ENCODE peak calls at places on chromosomes 12 and 14, in five cellular contexts. One of them, this sample, is unnamed.

GRCh38 chr12:120376890-120377572 is 8.1 kb upstream of the MSI1 start:
- DNase-seq in heart right ventricle: no peak
- DNase-seq in CD4-positive, alpha-beta T cell: no peak
- DNase-seq in foreskin keratinocyte: no peak
- DNase-seq in left ventricle myocardium inferior: no peak
- DNase-seq in this sample: no peak

GRCh38 chr14:68295316-68295816 is 475.8 kb downstream of the RAD51B start:
- DNase-seq in foreskin keratinocyte: no peak
- DNase-seq in CD4-positive, alpha-beta T cell: no peak
- DNase-seq in heart right ventricle: peak; percentile 49
- DNase-seq in left ventricle myocardium inferior: peak; percentile 27
- DNase-seq in this sample: no peak

GRCh38 chr12:88931598-88931997 is 351.3 kb upstream of the KITLG start:
- DNase-seq in left ventricle myocardium inferior: no peak
- DNase-seq in heart right ventricle: no peak
- DNase-seq in foreskin keratinocyte: no peak
- DNase-seq in CD4-positive, alpha-beta T cell: no peak
- DNase-seq in this sample: no peak

GRCh38 chr12:104890463-104891096 is 67.5 kb downstream of the SLC41A2 start:
- DNase-seq in left ventricle myocardium inferior: no peak
- DNase-seq in CD4-positive, alpha-beta T cell: no peak
- DNase-seq in foreskin keratinocyte: peak; percentile 8
- DNase-seq in heart right ventricle: no peak
- DNase-seq in this sample: no peak

GRCh38 chr14:103103461-103104388 is 9.2 kb downstream of the EXOC3L4 start:
- DNase-seq in foreskin keratinocyte: peak; percentile 37
- DNase-seq in heart right ventricle: no peak
- DNase-seq in left ventricle myocardium inferior: peak; percentile 64
- DNase-seq in CD4-positive, alpha-beta T cell: no peak
- DNase-seq in this sample: no peak

GRCh38 chr12:12689672-12690287 is 6.2 kb downstream of the GPR19 start:
- DNase-seq in foreskin keratinocyte: no peak
- DNase-seq in CD4-positive, alpha-beta T cell: no peak
- DNase-seq in left ventricle myocardium inferior: no peak
- DNase-seq in heart right ventricle: no peak
- DNase-seq in this sample: no peak

GRCh38 chr12:67559751-67560150 is 88.8 kb upstream of the DYRK2 start:
- DNase-seq in foreskin keratinocyte: no peak
- DNase-seq in CD4-positive, alpha-beta T cell: no peak
- DNase-seq in left ventricle myocardium inferior: no peak
- DNase-seq in heart right ventricle: no peak
- DNase-seq in this sample: no peak

GRCh38 chr12:63445266-63445665 is 223.0 kb downstream of the DPY19L2 start:
- DNase-seq in heart right ventricle: no peak
- DNase-seq in CD4-positive, alpha-beta T cell: no peak
- DNase-seq in foreskin keratinocyte: no peak
- DNase-seq in left ventricle myocardium inferior: no peak
- DNase-seq in this sample: no peak

GRCh38 chr14:55170526-55170925 is 20.9 kb downstream of the DLGAP5 start:
- DNase-seq in CD4-positive, alpha-beta T cell: no peak
- DNase-seq in foreskin keratinocyte: no peak
- DNase-seq in left ventricle myocardium inferior: no peak
- DNase-seq in heart right ventricle: no peak
- DNase-seq in this sample: no peak

GRCh38 chr12:113860059-113860820 is 105.9 kb downstream of the RBM19 start:
- DNase-seq in foreskin keratinocyte: no peak
- DNase-seq in CD4-positive, alpha-beta T cell: no peak
- DNase-seq in heart right ventricle: no peak
- DNase-seq in left ventricle myocardium inferior: no peak
- DNase-seq in this sample: no peak

GRCh38 chr12:8648598-8649205 is 13.9 kb downstream of the MFAP5 start:
- DNase-seq in heart right ventricle: no peak
- DNase-seq in left ventricle myocardium inferior: no peak
- DNase-seq in foreskin keratinocyte: no peak
- DNase-seq in CD4-positive, alpha-beta T cell: peak; percentile 9
- DNase-seq in this sample: no peak

GRCh38 chr14:52068741-52069616 is at the start of gene NID2:
- DNase-seq in CD4-positive, alpha-beta T cell: peak; percentile 12
- DNase-seq in heart right ventricle: peak; percentile 90
- DNase-seq in foreskin keratinocyte: peak; percentile 69
- DNase-seq in left ventricle myocardium inferior: peak; percentile 91
- DNase-seq in this sample: peak; percentile 93

GRCh38 chr12:10235761-10236631 is 23.3 kb downstream of the GABARAPL1 start:
- DNase-seq in heart right ventricle: no peak
- DNase-seq in CD4-positive, alpha-beta T cell: peak; percentile 24
- DNase-seq in left ventricle myocardium inferior: no peak
- DNase-seq in foreskin keratinocyte: peak; percentile 30
- DNase-seq in this sample: no peak

GRCh38 chr12:71626768-71627167 is 36.9 kb downstream of the ZFC3H1 start:
- DNase-seq in heart right ventricle: no peak
- DNase-seq in foreskin keratinocyte: peak; percentile 28
- DNase-seq in CD4-positive, alpha-beta T cell: no peak
- DNase-seq in left ventricle myocardium inferior: no peak
- DNase-seq in this sample: no peak

GRCh38 chr14:100474176-100474575 is 113.0 kb downstream of the BEGAIN start:
- DNase-seq in left ventricle myocardium inferior: no peak
- DNase-seq in foreskin keratinocyte: no peak
- DNase-seq in CD4-positive, alpha-beta T cell: no peak
- DNase-seq in heart right ventricle: no peak
- DNase-seq in this sample: no peak

GRCh38 chr12:14239350-14239934 is 126.0 kb upstream of the ATF7IP start:
- DNase-seq in CD4-positive, alpha-beta T cell: no peak
- DNase-seq in foreskin keratinocyte: peak; percentile 50
- DNase-seq in left ventricle myocardium inferior: no peak
- DNase-seq in heart right ventricle: peak; percentile 14
- DNase-seq in this sample: no peak

GRCh38 chr12:2299207-2299606 is 246.4 kb downstream of the CACNA1C start:
- DNase-seq in left ventricle myocardium inferior: no peak
- DNase-seq in CD4-positive, alpha-beta T cell: no peak
- DNase-seq in heart right ventricle: no peak
- DNase-seq in foreskin keratinocyte: no peak
- DNase-seq in this sample: no peak

GRCh38 chr14:62289471-62289870 is 527.3 kb downstream of the SNAPC1 start:
- DNase-seq in left ventricle myocardium inferior: no peak
- DNase-seq in CD4-positive, alpha-beta T cell: no peak
- DNase-seq in heart right ventricle: no peak
- DNase-seq in foreskin keratinocyte: peak; percentile 36
- DNase-seq in this sample: no peak

GRCh38 chr14:106511411-106512198 is 985.2 kb downstream of the TMEM121 start:
- DNase-seq in left ventricle myocardium inferior: no peak
- DNase-seq in heart right ventricle: no peak
- DNase-seq in CD4-positive, alpha-beta T cell: no peak
- DNase-seq in foreskin keratinocyte: no peak
- DNase-seq in this sample: no peak

GRCh38 chr14:52355016-52355430 is 40.9 kb downstream of the PTGER2 start:
- DNase-seq in left ventricle myocardium inferior: no peak
- DNase-seq in foreskin keratinocyte: peak; percentile 85
- DNase-seq in heart right ventricle: no peak
- DNase-seq in CD4-positive, alpha-beta T cell: no peak
- DNase-seq in this sample: peak; percentile 72

GRCh38 chr12:8018666-8019581 is 13.6 kb upstream of the FOXJ2 start:
- DNase-seq in heart right ventricle: no peak
- DNase-seq in foreskin keratinocyte: no peak
- DNase-seq in CD4-positive, alpha-beta T cell: no peak
- DNase-seq in left ventricle myocardium inferior: no peak
- DNase-seq in this sample: no peak

GRCh38 chr12:49767333-49767732 is 26.0 kb downstream of the TMBIM6 start:
- DNase-seq in CD4-positive, alpha-beta T cell: no peak
- DNase-seq in heart right ventricle: no peak
- DNase-seq in foreskin keratinocyte: no peak
- DNase-seq in left ventricle myocardium inferior: no peak
- DNase-seq in this sample: no peak

GRCh38 chr12:28350502-28350901 is 160.2 kb downstream of the CCDC91 start:
- DNase-seq in CD4-positive, alpha-beta T cell: no peak
- DNase-seq in foreskin keratinocyte: no peak
- DNase-seq in left ventricle myocardium inferior: no peak
- DNase-seq in heart right ventricle: no peak
- DNase-seq in this sample: no peak

GRCh38 chr14:76655331-76655730 is 105.9 kb upstream of the VASH1 start:
- DNase-seq in CD4-positive, alpha-beta T cell: no peak
- DNase-seq in heart right ventricle: no peak
- DNase-seq in foreskin keratinocyte: no peak
- DNase-seq in left ventricle myocardium inferior: no peak
- DNase-seq in this sample: no peak

GRCh38 chr12:88723219-88723618 is 142.9 kb upstream of the KITLG start:
- DNase-seq in heart right ventricle: no peak
- DNase-seq in foreskin keratinocyte: peak; percentile 75
- DNase-seq in left ventricle myocardium inferior: no peak
- DNase-seq in CD4-positive, alpha-beta T cell: no peak
- DNase-seq in this sample: no peak

GRCh38 chr12:69239922-69240624 is 704 bp downstream of the CPSF6 start:
- DNase-seq in heart right ventricle: peak; percentile 30
- DNase-seq in foreskin keratinocyte: peak; percentile 32
- DNase-seq in left ventricle myocardium inferior: peak; percentile 43
- DNase-seq in CD4-positive, alpha-beta T cell: peak; percentile 39
- DNase-seq in this sample: no peak

GRCh38 chr14:65709576-65709975 is 297.0 kb downstream of the FUT8 start:
- DNase-seq in CD4-positive, alpha-beta T cell: no peak
- DNase-seq in foreskin keratinocyte: no peak
- DNase-seq in left ventricle myocardium inferior: no peak
- DNase-seq in heart right ventricle: no peak
- DNase-seq in this sample: no peak

GRCh38 chr12:12585115-12585862 is 22.6 kb upstream of the DUSP16 start:
- DNase-seq in left ventricle myocardium inferior: no peak
- DNase-seq in heart right ventricle: no peak
- DNase-seq in CD4-positive, alpha-beta T cell: no peak
- DNase-seq in foreskin keratinocyte: peak; percentile 26
- DNase-seq in this sample: no peak

GRCh38 chr14:92448786-92449185 is 64.8 kb upstream of the RIN3 start:
- DNase-seq in heart right ventricle: no peak
- DNase-seq in left ventricle myocardium inferior: no peak
- DNase-seq in foreskin keratinocyte: no peak
- DNase-seq in CD4-positive, alpha-beta T cell: no peak
- DNase-seq in this sample: no peak

GRCh38 chr12:93387780-93388179 is 10.1 kb downstream of the NUDT4 start:
- DNase-seq in CD4-positive, alpha-beta T cell: no peak
- DNase-seq in foreskin keratinocyte: peak; percentile 71
- DNase-seq in heart right ventricle: no peak
- DNase-seq in left ventricle myocardium inferior: no peak
- DNase-seq in this sample: no peak

GRCh38 chr14:96254696-96255095 is 1.3 kb upstream of the BDKRB1 start:
- DNase-seq in left ventricle myocardium inferior: no peak
- DNase-seq in CD4-positive, alpha-beta T cell: no peak
- DNase-seq in heart right ventricle: no peak
- DNase-seq in foreskin keratinocyte: no peak
- DNase-seq in this sample: no peak

GRCh38 chr14:105030836-105031396 is 10.0 kb upstream of the CDCA4 start:
- DNase-seq in heart right ventricle: no peak
- DNase-seq in foreskin keratinocyte: no peak
- DNase-seq in left ventricle myocardium inferior: no peak
- DNase-seq in CD4-positive, alpha-beta T cell: no peak
- DNase-seq in this sample: no peak

GRCh38 chr14:66231823-66232222 is 254.3 kb upstream of the CCDC196 start:
- DNase-seq in foreskin keratinocyte: no peak
- DNase-seq in CD4-positive, alpha-beta T cell: no peak
- DNase-seq in heart right ventricle: no peak
- DNase-seq in left ventricle myocardium inferior: no peak
- DNase-seq in this sample: no peak

DNA sequence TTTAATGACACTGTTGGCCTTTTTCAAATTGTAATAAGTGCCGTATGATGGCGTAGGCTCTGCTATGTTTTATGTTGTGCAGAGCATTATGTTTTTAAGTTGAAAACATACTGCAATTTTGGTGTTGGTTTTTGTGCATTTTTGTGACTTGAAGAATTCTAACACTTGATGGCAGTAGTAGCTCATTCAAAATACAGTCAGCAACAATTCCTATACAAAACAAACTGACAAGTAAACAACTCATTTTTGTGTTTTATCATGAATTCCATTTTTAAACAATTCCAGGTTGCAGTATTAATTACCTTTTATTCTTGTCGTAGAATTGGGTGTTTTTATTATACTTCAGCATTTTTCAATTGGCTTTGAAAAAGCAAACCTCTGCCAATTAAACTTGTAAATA is 4.0 kb upstream of the CCER1 start:
- DNase-seq in heart right ventricle: no peak
- DNase-seq in left ventricle myocardium inferior: no peak
- DNase-seq in CD4-positive, alpha-beta T cell: no peak
- DNase-seq in foreskin keratinocyte: no peak
- DNase-seq in this sample: no peak
- TF ChIP-seq CTCF in heart right ventricle: no peak
- TF ChIP-seq CTCF in left ventricle myocardium inferior: no peak
- TF ChIP-seq CTCF in CD4-positive, alpha-beta T cell: no peak
- TF ChIP-seq CTCF in foreskin keratinocyte: peak; percentile 49
- TF ChIP-seq CTCF in this sample: peak; percentile 37

DNA sequence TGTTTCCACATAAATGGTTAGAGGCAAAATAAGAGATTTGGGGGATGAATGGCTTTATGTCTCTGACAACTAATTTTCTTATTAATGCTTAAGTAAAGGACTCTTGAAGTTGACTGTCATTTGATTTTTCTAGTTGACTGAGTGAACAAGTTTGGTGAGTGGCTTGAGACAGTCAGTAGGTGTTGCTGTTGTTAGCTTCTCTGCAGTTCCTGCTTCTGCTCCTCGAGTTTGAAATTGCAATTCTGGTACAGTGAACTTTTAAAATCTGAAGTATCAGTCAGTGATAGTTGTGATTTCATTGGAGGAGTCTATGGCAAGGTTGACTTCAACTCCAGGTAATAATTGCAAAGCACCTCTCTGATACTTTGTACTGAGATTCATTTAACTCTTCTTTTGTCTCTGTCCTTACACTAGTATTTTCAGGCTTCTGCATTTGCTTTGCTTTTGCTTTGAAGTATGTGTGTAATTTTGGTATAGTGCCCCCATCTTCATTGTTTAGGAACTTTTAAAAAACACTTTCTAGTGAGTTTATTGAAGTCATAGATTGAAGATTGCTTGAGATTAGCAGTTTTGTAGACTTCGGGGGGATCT is 415.5 kb downstream of the PCNX1 start:
- DNase-seq in heart right ventricle: peak; percentile 12
- DNase-seq in CD4-positive, alpha-beta T cell: peak; percentile 18
- DNase-seq in left ventricle myocardium inferior: no peak
- DNase-seq in foreskin keratinocyte: peak; percentile 37
- DNase-seq in this sample: peak; percentile 36
- TF ChIP-seq CTCF in heart right ventricle: peak; percentile 66
- TF ChIP-seq CTCF in CD4-positive, alpha-beta T cell: peak; percentile 52
- TF ChIP-seq CTCF in left ventricle myocardium inferior: peak; percentile 61
- TF ChIP-seq CTCF in foreskin keratinocyte: peak; percentile 73
- TF ChIP-seq CTCF in this sample: peak; percentile 80

GRCh38 chr14:64444984-64445845 is 20.1 kb upstream of the AKAP5 start:
- DNase-seq in left ventricle myocardium inferior: no peak
- DNase-seq in heart right ventricle: no peak
- DNase-seq in CD4-positive, alpha-beta T cell: peak; percentile 11
- DNase-seq in foreskin keratinocyte: no peak
- DNase-seq in this sample: no peak
- TF ChIP-seq CTCF in left ventricle myocardium inferior: no peak
- TF ChIP-seq CTCF in heart right ventricle: no peak
- TF ChIP-seq CTCF in CD4-positive, alpha-beta T cell: no peak
- TF ChIP-seq CTCF in foreskin keratinocyte: no peak
- TF ChIP-seq CTCF in this sample: no peak

GRCh38 chr14:71714225-71714624 is 218.0 kb upstream of the RGS6 start:
- DNase-seq in heart right ventricle: no peak
- DNase-seq in foreskin keratinocyte: peak; percentile 34
- DNase-seq in left ventricle myocardium inferior: no peak
- DNase-seq in CD4-positive, alpha-beta T cell: no peak
- DNase-seq in this sample: peak; percentile 60
- TF ChIP-seq CTCF in heart right ventricle: no peak
- TF ChIP-seq CTCF in foreskin keratinocyte: no peak
- TF ChIP-seq CTCF in left ventricle myocardium inferior: no peak
- TF ChIP-seq CTCF in CD4-positive, alpha-beta T cell: no peak
- TF ChIP-seq CTCF in this sample: no peak